ENCODE peak calls at places on chromosomes 16 and 17, in ten cellular contexts. One of them, this sample, is unnamed.

GRCh38 chr16:87918314-87918713 is 18.0 kb downstream of the CA5A start:
- DNase-seq in H54: no peak
- DNase-seq in tibial nerve: peak
- DNase-seq in H1: no peak
- DNase-seq in heart left ventricle: no peak
- DNase-seq in uterus: peak
- DNase-seq in Peyer's patch: no peak
- DNase-seq in body of pancreas: peak
- DNase-seq in ovary: peak
- DNase-seq in A549: no peak
- DNase-seq in this sample: no peak

GRCh38 chr16:49365711-49366509 is 7.7 kb upstream of the C16orf78 start:
- DNase-seq in uterus: no peak
- DNase-seq in H1: no peak
- DNase-seq in tibial nerve: no peak
- DNase-seq in body of pancreas: no peak
- DNase-seq in A549: no peak
- DNase-seq in H54: no peak
- DNase-seq in Peyer's patch: no peak
- DNase-seq in ovary: no peak
- DNase-seq in heart left ventricle: no peak
- DNase-seq in this sample: no peak

GRCh38 chr17:77875051-77875780 is 83.3 kb upstream of the TNRC6C start:
- DNase-seq in H1: no peak
- DNase-seq in A549: no peak
- DNase-seq in heart left ventricle: no peak
- DNase-seq in tibial nerve: no peak
- DNase-seq in H54: no peak
- DNase-seq in ovary: no peak
- DNase-seq in uterus: no peak
- DNase-seq in body of pancreas: no peak
- DNase-seq in Peyer's patch: no peak
- DNase-seq in this sample: no peak

GRCh38 chr17:79575229-79575628 is 35.6 kb downstream of the RBFOX3 start:
- DNase-seq in H54: no peak
- DNase-seq in tibial nerve: no peak
- DNase-seq in ovary: no peak
- DNase-seq in A549: no peak
- DNase-seq in H1: no peak
- DNase-seq in body of pancreas: no peak
- DNase-seq in heart left ventricle: no peak
- DNase-seq in Peyer's patch: no peak
- DNase-seq in uterus: no peak
- DNase-seq in this sample: no peak

GRCh38 chr17:28475151-28475900 is 1.9 kb downstream of the SLC13A2 start:
- DNase-seq in H54: no peak
- DNase-seq in A549: no peak
- DNase-seq in H1: no peak
- DNase-seq in tibial nerve: no peak
- DNase-seq in body of pancreas: no peak
- DNase-seq in heart left ventricle: no peak
- DNase-seq in ovary: no peak
- DNase-seq in Peyer's patch: peak
- DNase-seq in uterus: no peak
- DNase-seq in this sample: no peak

GRCh38 chr17:80198144-80198661 is 21.9 kb downstream of the SGSH start:
- DNase-seq in ovary: no peak
- DNase-seq in uterus: no peak
- DNase-seq in H54: no peak
- DNase-seq in tibial nerve: no peak
- DNase-seq in Peyer's patch: no peak
- DNase-seq in body of pancreas: no peak
- DNase-seq in A549: no peak
- DNase-seq in H1: no peak
- DNase-seq in heart left ventricle: no peak
- DNase-seq in this sample: no peak

GRCh38 chr16:88298882-88299745 is 83.6 kb upstream of the ZNF469 start:
- DNase-seq in ovary: no peak
- DNase-seq in Peyer's patch: no peak
- DNase-seq in heart left ventricle: peak
- DNase-seq in H54: peak
- DNase-seq in tibial nerve: no peak
- DNase-seq in A549: no peak
- DNase-seq in body of pancreas: no peak
- DNase-seq in H1: no peak
- DNase-seq in uterus: no peak
- DNase-seq in this sample: no peak

GRCh38 chr17:50198026-50198669 is 3.3 kb downstream of the COL1A1 start:
- DNase-seq in body of pancreas: peak
- DNase-seq in Peyer's patch: peak
- DNase-seq in H1: no peak
- DNase-seq in heart left ventricle: peak
- DNase-seq in H54: peak
- DNase-seq in A549: peak
- DNase-seq in tibial nerve: no peak
- DNase-seq in ovary: no peak
- DNase-seq in uterus: peak
- DNase-seq in this sample: no peak

GRCh38 chr17:41542357-41542756 is 14.2 kb upstream of the KRT19 start:
- DNase-seq in body of pancreas: no peak
- DNase-seq in Peyer's patch: no peak
- DNase-seq in ovary: no peak
- DNase-seq in heart left ventricle: no peak
- DNase-seq in H1: no peak
- DNase-seq in H54: no peak
- DNase-seq in tibial nerve: no peak
- DNase-seq in uterus: no peak
- DNase-seq in A549: no peak
- DNase-seq in this sample: no peak
- TF ChIP-seq POLR2A in body of pancreas: no peak
- TF ChIP-seq POLR2A in Peyer's patch: no peak
- TF ChIP-seq POLR2A in ovary: no peak
- TF ChIP-seq POLR2A in heart left ventricle: no peak
- TF ChIP-seq POLR2A in H1: no peak
- TF ChIP-seq POLR2A in H54: no peak
- TF ChIP-seq POLR2A in tibial nerve: no peak
- TF ChIP-seq POLR2A in uterus: no peak
- TF ChIP-seq POLR2A in A549: no peak
- TF ChIP-seq POLR2A in this sample: no peak

GRCh38 chr17:81550830-81551457 is 1.2 kb downstream of the FAAP100 start:
- DNase-seq in tibial nerve: no peak
- DNase-seq in body of pancreas: peak
- DNase-seq in H54: no peak
- DNase-seq in A549: no peak
- DNase-seq in Peyer's patch: no peak
- DNase-seq in heart left ventricle: peak
- DNase-seq in ovary: no peak
- DNase-seq in H1: no peak
- DNase-seq in uterus: no peak
- DNase-seq in this sample: no peak

GRCh38 chr17:81551458-81552243 is 502 bp downstream of the FAAP100 start:
- DNase-seq in uterus: no peak
- DNase-seq in H1: no peak
- DNase-seq in Peyer's patch: peak
- DNase-seq in H54: no peak
- DNase-seq in tibial nerve: no peak
- DNase-seq in ovary: no peak
- DNase-seq in A549: no peak
- DNase-seq in body of pancreas: peak
- DNase-seq in heart left ventricle: peak
- DNase-seq in this sample: peak

GRCh38 chr17:81553616-81554181 is 1.5 kb upstream of the FAAP100 start:
- DNase-seq in ovary: peak
- DNase-seq in H54: peak
- DNase-seq in A549: peak
- DNase-seq in H1: no peak
- DNase-seq in uterus: peak
- DNase-seq in body of pancreas: peak
- DNase-seq in tibial nerve: no peak
- DNase-seq in Peyer's patch: no peak
- DNase-seq in heart left ventricle: peak
- DNase-seq in this sample: no peak

GRCh38 chr17:81552244-81553017 is at the start of gene FAAP100:
- DNase-seq in ovary: peak
- DNase-seq in Peyer's patch: peak
- DNase-seq in body of pancreas: peak
- DNase-seq in uterus: peak
- DNase-seq in heart left ventricle: peak
- DNase-seq in H1: no peak
- DNase-seq in tibial nerve: peak
- DNase-seq in H54: peak
- DNase-seq in A549: peak
- DNase-seq in this sample: peak

DNA sequence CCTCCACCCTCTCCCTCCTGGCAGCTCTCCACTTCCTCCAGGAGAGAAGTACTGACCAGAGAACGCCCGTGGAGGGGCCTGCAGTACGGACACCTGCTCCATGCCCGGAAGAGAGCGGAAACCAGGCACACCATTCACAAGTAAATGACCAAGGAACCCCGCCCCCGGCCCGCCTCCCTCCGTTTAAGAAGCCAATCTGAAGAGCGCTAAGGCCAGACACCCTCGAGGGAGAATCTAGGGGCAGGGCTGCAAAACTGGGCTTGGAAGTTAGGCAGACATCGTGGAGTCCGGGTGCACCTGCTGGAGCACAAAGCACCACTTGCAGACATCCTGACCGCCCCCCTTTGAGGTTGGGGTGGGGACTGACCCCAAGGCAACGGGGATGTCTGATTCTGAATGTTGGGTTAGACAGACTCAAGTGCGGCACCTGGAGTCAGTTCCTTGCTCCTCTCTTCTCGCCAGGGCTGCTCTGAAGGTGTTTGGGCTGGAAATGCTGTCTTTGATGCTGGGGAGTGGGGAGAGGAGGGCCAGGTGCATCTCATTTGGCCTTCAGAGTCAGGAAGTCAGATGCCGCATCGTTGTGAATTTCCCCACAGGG is 964 bp upstream of the FAAP100 start:
- DNase-seq in ovary: peak
- DNase-seq in heart left ventricle: peak
- DNase-seq in uterus: peak
- DNase-seq in body of pancreas: peak
- DNase-seq in A549: peak
- DNase-seq in H1: peak
- DNase-seq in Peyer's patch: peak
- DNase-seq in H54: peak
- DNase-seq in tibial nerve: peak
- DNase-seq in this sample: peak
- TF ChIP-seq POLR2A in ovary: no peak
- TF ChIP-seq POLR2A in heart left ventricle: no peak
- TF ChIP-seq POLR2A in uterus: no peak
- TF ChIP-seq POLR2A in body of pancreas: peak
- TF ChIP-seq POLR2A in A549: peak
- TF ChIP-seq POLR2A in H1: no peak
- TF ChIP-seq POLR2A in Peyer's patch: no peak
- TF ChIP-seq POLR2A in H54: peak
- TF ChIP-seq POLR2A in tibial nerve: no peak
- TF ChIP-seq POLR2A in this sample: peak

DNA sequence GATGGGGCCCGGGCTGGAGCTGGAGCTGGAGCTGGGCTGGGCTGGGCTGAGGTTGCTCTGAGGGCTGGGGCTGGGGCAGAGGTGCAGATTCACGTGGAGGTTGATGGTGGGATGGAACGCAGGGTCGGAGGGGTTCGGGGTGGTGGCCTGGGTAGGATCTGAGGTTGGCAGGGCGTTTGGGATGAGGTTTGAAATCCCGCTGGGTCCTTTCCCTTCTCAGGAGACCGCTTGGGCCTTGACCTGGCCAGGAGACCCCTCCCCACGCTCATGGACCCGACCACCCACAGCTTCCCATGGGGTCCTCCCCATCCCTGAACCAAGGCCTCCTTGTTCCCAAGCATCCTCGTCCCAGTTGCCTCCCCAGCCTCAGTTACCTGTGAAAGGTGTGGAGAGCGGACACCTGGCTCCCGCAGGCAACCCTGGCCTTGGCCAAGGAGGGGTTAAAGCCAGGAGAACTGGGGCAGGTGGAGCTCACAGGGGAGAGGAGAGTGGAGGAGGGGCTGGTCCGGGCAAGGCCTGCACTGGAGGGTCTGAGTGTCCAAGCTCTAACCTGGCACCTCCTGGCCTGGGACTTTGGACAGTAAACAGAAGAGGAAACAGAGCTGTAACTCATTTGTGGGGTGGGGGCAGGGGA is at the start of gene ASGR2:
- DNase-seq in H1: no peak
- DNase-seq in heart left ventricle: peak
- DNase-seq in tibial nerve: no peak
- DNase-seq in body of pancreas: no peak
- DNase-seq in ovary: no peak
- DNase-seq in H54: no peak
- DNase-seq in Peyer's patch: peak
- DNase-seq in A549: no peak
- DNase-seq in uterus: no peak
- DNase-seq in this sample: no peak
- TF ChIP-seq POLR2A in H1: no peak
- TF ChIP-seq POLR2A in heart left ventricle: no peak
- TF ChIP-seq POLR2A in tibial nerve: no peak
- TF ChIP-seq POLR2A in body of pancreas: no peak
- TF ChIP-seq POLR2A in ovary: no peak
- TF ChIP-seq POLR2A in H54: no peak
- TF ChIP-seq POLR2A in Peyer's patch: no peak
- TF ChIP-seq POLR2A in A549: no peak
- TF ChIP-seq POLR2A in uterus: no peak
- TF ChIP-seq POLR2A in this sample: no peak

GRCh38 chr17:81537856-81538555 is 9.8 kb downstream of the FSCN2 start:
- DNase-seq in H1: no peak
- DNase-seq in heart left ventricle: no peak
- DNase-seq in tibial nerve: no peak
- DNase-seq in H54: no peak
- DNase-seq in body of pancreas: peak
- DNase-seq in uterus: no peak
- DNase-seq in Peyer's patch: no peak
- DNase-seq in ovary: no peak
- DNase-seq in A549: no peak
- DNase-seq in this sample: no peak

GRCh38 chr17:81539571-81539900 is 11.4 kb downstream of the FSCN2 start:
- DNase-seq in uterus: no peak
- DNase-seq in Peyer's patch: no peak
- DNase-seq in A549: no peak
- DNase-seq in H1: no peak
- DNase-seq in tibial nerve: no peak
- DNase-seq in ovary: no peak
- DNase-seq in body of pancreas: no peak
- DNase-seq in H54: no peak
- DNase-seq in heart left ventricle: no peak
- DNase-seq in this sample: no peak

GRCh38 chr17:81539961-81540675 is 11.9 kb downstream of the FSCN2 start:
- DNase-seq in A549: no peak
- DNase-seq in body of pancreas: no peak
- DNase-seq in heart left ventricle: no peak
- DNase-seq in Peyer's patch: no peak
- DNase-seq in H1: no peak
- DNase-seq in uterus: no peak
- DNase-seq in ovary: no peak
- DNase-seq in tibial nerve: no peak
- DNase-seq in H54: no peak
- DNase-seq in this sample: no peak

GRCh38 chr17:81537343-81537855 is 9.2 kb downstream of the FSCN2 start:
- DNase-seq in H54: no peak
- DNase-seq in Peyer's patch: peak
- DNase-seq in H1: no peak
- DNase-seq in body of pancreas: peak
- DNase-seq in heart left ventricle: no peak
- DNase-seq in uterus: no peak
- DNase-seq in ovary: no peak
- DNase-seq in A549: peak
- DNase-seq in tibial nerve: no peak
- DNase-seq in this sample: no peak

GRCh38 chr17:81538651-81539570 is 10.7 kb downstream of the FSCN2 start:
- DNase-seq in Peyer's patch: no peak
- DNase-seq in H1: no peak
- DNase-seq in H54: no peak
- DNase-seq in uterus: no peak
- DNase-seq in heart left ventricle: no peak
- DNase-seq in tibial nerve: no peak
- DNase-seq in A549: no peak
- DNase-seq in body of pancreas: no peak
- DNase-seq in ovary: no peak
- DNase-seq in this sample: no peak
- TF ChIP-seq POLR2A in Peyer's patch: no peak
- TF ChIP-seq POLR2A in H1: no peak
- TF ChIP-seq POLR2A in H54: no peak
- TF ChIP-seq POLR2A in uterus: no peak
- TF ChIP-seq POLR2A in heart left ventricle: no peak
- TF ChIP-seq POLR2A in tibial nerve: no peak
- TF ChIP-seq POLR2A in A549: no peak
- TF ChIP-seq POLR2A in body of pancreas: no peak
- TF ChIP-seq POLR2A in ovary: no peak
- TF ChIP-seq POLR2A in this sample: no peak